ENCODE peak calls at places on chromosome 9, in nine cellular contexts. P, F, R, V, B, Z, H, Y and X are unnamed samples.

GRCh38 chr9:80884180-80884579 is 805.2 kb downstream of the TLE1 start:
- DNase-seq in H (no peak), R (no peak), P (no peak), B (no peak), Y (no peak), F (no peak), V (no peak), Z (no peak), X (no peak)

GRCh38 chr9:126623667-126624452 is 10.1 kb downstream of the LMX1B start:
- DNase-seq in F (no peak), V (no peak), Y (no peak), P (no peak), H (peak; percentile 73), B (no peak), Z (no peak), R (no peak), X (no peak)

GRCh38 chr9:91898451-91899433 is 51.3 kb downstream of the ROR2 start:
- DNase-seq in V (no peak), R (peak; percentile 50), Y (peak; percentile 72), H (no peak), Z (peak; percentile 17), P (peak; percentile 45), B (peak; percentile 58), F (no peak), X (no peak)

GRCh38 chr9:19619221-19619620 is 169.6 kb downstream of the SLC24A2 start:
- DNase-seq in V (no peak), P (no peak), Y (no peak), H (no peak), B (no peak), F (no peak), R (no peak), Z (no peak), X (no peak)

GRCh38 chr9:131739192-131739961 is 499 bp downstream of the RAPGEF1 start:
- DNase-seq in Z (peak; percentile 30), B (no peak), H (peak; percentile 65), F (no peak), Y (no peak), P (no peak), V (peak; percentile 56), R (no peak), X (no peak)

GRCh38 chr9:104361207-104361606 is 142.9 kb upstream of the OR13F1 start:
- DNase-seq in V (no peak), P (no peak), Z (no peak), B (no peak), R (no peak), F (no peak), Y (no peak), H (no peak), X (no peak)

GRCh38 chr9:88783613-88784230 is 207.5 kb upstream of the S1PR3 start:
- DNase-seq in H (no peak), P (no peak), Y (no peak), F (no peak), V (no peak), R (no peak), B (no peak), Z (no peak), X (no peak)

GRCh38 chr9:136662656-136663310 is at the start of gene EGFL7:
- DNase-seq in F (no peak), Y (no peak), Z (no peak), H (no peak), V (no peak), P (no peak), R (no peak), B (peak; percentile 86), X (no peak)

GRCh38 chr9:131650254-131650653 is 89.6 kb downstream of the RAPGEF1 start:
- DNase-seq in V (no peak), Y (no peak), F (peak; percentile 48), B (no peak), P (no peak), Z (no peak), H (no peak), R (peak; percentile 47), X (no peak)

GRCh38 chr9:123312306-123312877 is 43.6 kb upstream of the CRB2 start:
- DNase-seq in Z (no peak), F (no peak), B (no peak), V (no peak), R (no peak), Y (no peak), P (no peak), H (no peak), X (no peak)

GRCh38 chr9:105062222-105062850 is 134.4 kb upstream of the ABCA1 start:
- DNase-seq in R (no peak), Z (no peak), B (no peak), V (no peak), H (no peak), F (no peak), Y (peak; percentile 52), P (no peak), X (no peak)

GRCh38 chr9:33884856-33885701 is 68.1 kb downstream of the UBE2R2 start:
- DNase-seq in R (peak; percentile 54), Z (peak; percentile 84), V (peak; percentile 17), Y (peak; percentile 50), H (no peak), B (no peak), P (no peak), F (peak; percentile 0), X (no peak)

GRCh38 chr9:80285325-80285724 is 713.6 kb downstream of the TLE4 start:
- DNase-seq in B (no peak), Z (no peak), Y (no peak), F (no peak), P (peak; percentile 3), H (no peak), V (peak; percentile 20), R (peak; percentile 7), X (no peak)

GRCh38 chr9:7369384-7369821 is 430.2 kb downstream of the DMAC1 start:
- DNase-seq in P (no peak), F (no peak), Z (no peak), B (no peak), H (no peak), Y (peak; percentile 3), V (no peak), R (no peak), X (no peak)

GRCh38 chr9:33263936-33264472 is 504 bp downstream of the BAG1 start:
- DNase-seq in R (no peak), Z (peak; percentile 63), V (peak; percentile 55), P (peak; percentile 10), B (no peak), F (no peak), H (no peak), Y (no peak), X (no peak)